ENCODE peak calls at places on chromosomes 2 and 18, in five cellular contexts. One of them, this sample, is unnamed.

GRCh38 chr2:46032996-46033395 is 264.2 kb upstream of the EPAS1 start:
- DNase-seq in K562: no peak
- DNase-seq in mesendoderm: no peak
- DNase-seq in PC-3: peak
- DNase-seq in IMR-90: no peak
- DNase-seq in this sample: no peak

GRCh38 chr2:23209059-23209458 is 175.9 kb upstream of the KLHL29 start:
- DNase-seq in PC-3: no peak
- DNase-seq in mesendoderm: no peak
- DNase-seq in IMR-90: no peak
- DNase-seq in K562: no peak
- DNase-seq in this sample: no peak

GRCh38 chr2:180004731-180005130 is 2.4 kb downstream of the CWC22 start:
- DNase-seq in mesendoderm: peak
- DNase-seq in PC-3: no peak
- DNase-seq in K562: no peak
- DNase-seq in IMR-90: peak
- DNase-seq in this sample: no peak

GRCh38 chr2:5524551-5524950 is 167.6 kb upstream of the SOX11 start:
- DNase-seq in PC-3: no peak
- DNase-seq in IMR-90: no peak
- DNase-seq in mesendoderm: no peak
- DNase-seq in K562: no peak
- DNase-seq in this sample: no peak

GRCh38 chr18:80147418-80148315 is 38.6 kb downstream of the ADNP2 start:
- DNase-seq in PC-3: peak
- DNase-seq in IMR-90: peak
- DNase-seq in K562: no peak
- DNase-seq in mesendoderm: peak
- DNase-seq in this sample: no peak

GRCh38 chr2:36919041-36919837 is 47.1 kb downstream of the STRN start:
- DNase-seq in K562: no peak
- DNase-seq in PC-3: no peak
- DNase-seq in mesendoderm: peak
- DNase-seq in IMR-90: peak
- DNase-seq in this sample: no peak

GRCh38 chr18:74171910-74172606 is 23.7 kb downstream of the TIMM21 start:
- DNase-seq in IMR-90: no peak
- DNase-seq in mesendoderm: no peak
- DNase-seq in PC-3: no peak
- DNase-seq in K562: no peak
- DNase-seq in this sample: no peak

GRCh38 chr2:127560201-127560928 is 24.9 kb downstream of the MYO7B start:
- DNase-seq in K562: no peak
- DNase-seq in PC-3: no peak
- DNase-seq in IMR-90: no peak
- DNase-seq in mesendoderm: no peak
- DNase-seq in this sample: no peak

GRCh38 chr18:39037925-39038324 is 1472.3 kb upstream of the CELF4 start:
- DNase-seq in IMR-90: no peak
- DNase-seq in PC-3: no peak
- DNase-seq in mesendoderm: no peak
- DNase-seq in K562: no peak
- DNase-seq in this sample: no peak

GRCh38 chr2:33467413-33467812 is 9.0 kb upstream of the RASGRP3 start:
- DNase-seq in mesendoderm: no peak
- DNase-seq in K562: no peak
- DNase-seq in IMR-90: no peak
- DNase-seq in PC-3: no peak
- DNase-seq in this sample: no peak

GRCh38 chr18:9290171-9290570 is 44.4 kb upstream of the TWSG1 start:
- DNase-seq in PC-3: no peak
- DNase-seq in mesendoderm: no peak
- DNase-seq in K562: no peak
- DNase-seq in IMR-90: peak
- DNase-seq in this sample: no peak

GRCh38 chr2:178282075-178282474 is 87.8 kb downstream of the OSBPL6 start:
- DNase-seq in PC-3: peak
- DNase-seq in K562: no peak
- DNase-seq in IMR-90: peak
- DNase-seq in mesendoderm: peak
- DNase-seq in this sample: no peak

GRCh38 chr18:62420151-62420512 is 95.0 kb downstream of the TNFRSF11A start:
- DNase-seq in K562: peak
- DNase-seq in IMR-90: peak
- DNase-seq in PC-3: peak
- DNase-seq in mesendoderm: no peak
- DNase-seq in this sample: no peak

GRCh38 chr18:79940126-79940813 is 11.2 kb downstream of the SLC66A2 start:
- DNase-seq in mesendoderm: no peak
- DNase-seq in PC-3: no peak
- DNase-seq in IMR-90: no peak
- DNase-seq in K562: no peak
- DNase-seq in this sample: no peak

GRCh38 chr18:35703043-35703688 is 121.6 kb downstream of the GALNT1 start:
- DNase-seq in K562: no peak
- DNase-seq in IMR-90: peak
- DNase-seq in mesendoderm: no peak
- DNase-seq in PC-3: peak
- DNase-seq in this sample: no peak
- H3K9ac ChIP-seq in K562: no peak
- H3K9ac ChIP-seq in IMR-90: no peak
- H3K9ac ChIP-seq in mesendoderm: no peak
- H3K9ac ChIP-seq in PC-3: no peak
- H3K9ac ChIP-seq in this sample: no peak

DNA sequence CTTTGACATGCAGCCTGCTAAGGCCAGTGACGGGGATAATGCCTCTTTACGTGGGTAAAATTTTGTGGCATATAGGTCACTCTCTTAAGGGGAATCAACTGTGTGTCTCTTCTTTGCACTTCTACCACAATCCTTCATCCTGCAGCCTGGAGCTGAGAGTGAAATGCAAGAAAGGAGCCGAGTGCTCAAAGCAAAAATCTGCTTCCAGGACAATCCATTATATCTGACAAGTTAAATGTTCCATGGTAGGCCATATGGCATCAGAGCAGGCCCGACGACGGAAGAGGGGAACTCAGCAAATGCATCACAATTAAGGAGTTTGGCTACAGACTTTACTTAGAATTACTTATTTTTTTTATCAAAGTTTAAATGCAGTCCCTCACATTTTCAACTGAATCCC is 171.2 kb downstream of the TCF4 start:
- DNase-seq in PC-3: no peak
- DNase-seq in K562: no peak
- DNase-seq in mesendoderm: no peak
- DNase-seq in IMR-90: no peak
- DNase-seq in this sample: no peak
- H3K9ac ChIP-seq in PC-3: no peak
- H3K9ac ChIP-seq in K562: no peak
- H3K9ac ChIP-seq in mesendoderm: no peak
- H3K9ac ChIP-seq in IMR-90: no peak
- H3K9ac ChIP-seq in this sample: no peak

GRCh38 chr18:51021226-51021965 is 8.6 kb upstream of the SMAD4 start:
- DNase-seq in PC-3: no peak
- DNase-seq in IMR-90: no peak
- DNase-seq in mesendoderm: no peak
- DNase-seq in K562: no peak
- DNase-seq in this sample: no peak
- H3K9ac ChIP-seq in PC-3: no peak
- H3K9ac ChIP-seq in IMR-90: no peak
- H3K9ac ChIP-seq in mesendoderm: no peak
- H3K9ac ChIP-seq in K562: no peak
- H3K9ac ChIP-seq in this sample: no peak

DNA sequence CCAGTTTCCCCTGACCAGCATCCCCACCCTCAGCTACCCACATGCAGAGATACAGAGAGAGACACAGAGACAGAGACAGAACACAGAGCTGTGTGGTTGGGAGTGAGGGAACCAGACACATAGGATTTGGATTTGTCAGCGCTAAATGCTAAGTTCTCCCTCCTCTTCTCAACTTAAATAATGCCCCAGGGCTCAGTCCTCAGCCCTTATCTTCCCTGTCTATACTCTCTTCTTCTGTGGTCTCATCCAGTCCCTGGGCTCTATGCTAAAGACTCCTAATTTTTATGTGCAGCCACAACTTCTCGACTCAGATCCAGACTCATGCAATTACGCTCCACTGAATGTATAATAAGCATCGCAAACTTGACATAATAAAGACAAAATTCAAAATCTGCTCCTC is 47.1 kb downstream of the COLEC12 start:
- DNase-seq in PC-3: no peak
- DNase-seq in IMR-90: no peak
- DNase-seq in mesendoderm: no peak
- DNase-seq in K562: no peak
- DNase-seq in this sample: no peak
- H3K9ac ChIP-seq in PC-3: no peak
- H3K9ac ChIP-seq in IMR-90: no peak
- H3K9ac ChIP-seq in mesendoderm: no peak
- H3K9ac ChIP-seq in K562: no peak
- H3K9ac ChIP-seq in this sample: no peak

GRCh38 chr18:11419336-11419735 is 190.1 kb upstream of the SLC35G4 start:
- DNase-seq in mesendoderm: no peak
- DNase-seq in K562: no peak
- DNase-seq in IMR-90: no peak
- DNase-seq in PC-3: no peak
- DNase-seq in this sample: no peak
- H3K9ac ChIP-seq in mesendoderm: no peak
- H3K9ac ChIP-seq in K562: no peak
- H3K9ac ChIP-seq in IMR-90: no peak
- H3K9ac ChIP-seq in PC-3: no peak
- H3K9ac ChIP-seq in this sample: no peak

DNA sequence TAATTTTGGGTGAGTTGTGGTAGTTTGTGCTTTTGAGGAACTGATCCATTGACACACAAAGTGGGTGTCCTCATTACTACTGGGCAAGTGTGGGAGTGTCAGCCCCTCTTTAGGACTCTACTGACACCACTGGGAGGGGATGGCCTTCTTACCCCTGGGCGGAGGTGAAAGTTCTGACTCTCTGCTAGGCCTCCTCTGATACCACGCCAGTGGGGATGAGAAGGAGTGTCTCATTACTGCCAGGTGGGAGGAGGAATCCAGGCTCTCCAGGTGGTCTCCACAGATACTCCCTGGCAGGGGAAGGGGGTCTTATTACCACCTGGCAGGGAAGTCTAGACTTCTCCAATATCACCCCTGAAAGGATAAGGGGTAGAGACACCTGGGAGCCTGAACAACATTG is 9.1 kb downstream of the LCLAT1 start:
- DNase-seq in mesendoderm: peak
- DNase-seq in IMR-90: no peak
- DNase-seq in PC-3: no peak
- DNase-seq in K562: no peak
- DNase-seq in this sample: no peak
- H3K9ac ChIP-seq in mesendoderm: no peak
- H3K9ac ChIP-seq in IMR-90: no peak
- H3K9ac ChIP-seq in PC-3: no peak
- H3K9ac ChIP-seq in K562: peak
- H3K9ac ChIP-seq in this sample: no peak

GRCh38 chr2:59909147-59909546 is 644.3 kb downstream of the BCL11A start:
- DNase-seq in K562: no peak
- DNase-seq in PC-3: no peak
- DNase-seq in IMR-90: no peak
- DNase-seq in mesendoderm: no peak
- DNase-seq in this sample: no peak
- H3K9ac ChIP-seq in K562: no peak
- H3K9ac ChIP-seq in PC-3: no peak
- H3K9ac ChIP-seq in IMR-90: no peak
- H3K9ac ChIP-seq in mesendoderm: no peak
- H3K9ac ChIP-seq in this sample: no peak

DNA sequence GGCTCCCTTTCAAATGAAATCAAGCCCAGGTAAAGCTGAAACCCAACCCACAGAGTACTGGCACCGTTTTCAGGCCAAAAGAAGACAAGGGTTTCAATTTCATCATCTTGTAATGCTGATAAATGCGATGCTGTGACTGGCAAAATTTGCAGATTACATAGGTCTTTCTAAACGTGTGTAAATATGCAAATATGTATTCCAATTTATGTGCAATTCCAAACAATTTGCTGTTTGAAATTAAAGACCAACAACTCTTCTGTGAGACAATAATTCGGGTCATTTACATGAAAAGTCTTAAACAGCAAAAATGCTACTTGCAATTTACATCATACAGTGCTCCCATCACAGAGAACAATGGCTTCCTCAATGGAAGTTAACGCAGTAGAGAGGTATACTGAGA is 2.8 kb upstream of the ZNF532 start:
- DNase-seq in PC-3: peak
- DNase-seq in IMR-90: no peak
- DNase-seq in K562: no peak
- DNase-seq in mesendoderm: no peak
- DNase-seq in this sample: no peak
- H3K9ac ChIP-seq in PC-3: peak
- H3K9ac ChIP-seq in IMR-90: no peak
- H3K9ac ChIP-seq in K562: no peak
- H3K9ac ChIP-seq in mesendoderm: peak
- H3K9ac ChIP-seq in this sample: no peak

GRCh38 chr18:11849279-11849678 is 1.9 kb upstream of the CHMP1B start:
- DNase-seq in K562: no peak
- DNase-seq in mesendoderm: no peak
- DNase-seq in IMR-90: no peak
- DNase-seq in PC-3: no peak
- DNase-seq in this sample: no peak
- H3K9ac ChIP-seq in K562: no peak
- H3K9ac ChIP-seq in mesendoderm: no peak
- H3K9ac ChIP-seq in IMR-90: no peak
- H3K9ac ChIP-seq in PC-3: peak
- H3K9ac ChIP-seq in this sample: peak

This sample was measured in keratinocyte.